ENCODE peak calls at places on chromosomes 7 and 10, in seven cellular contexts. One of them, this sample, is unnamed.
A peak's percentile ranks its signal among the peaks of the same experiment; 100 is the strongest.

GRCh38 chr10:110655286-110655685 is 11.2 kb downstream of the RBM20 start:
- DNase-seq in T-helper 2 cell treated with Interferon-gamma antibody and Interleukin-4, amounts not matched to agents 5 μg/mL and 100 μg/mL, for 36 hours: no peak
- DNase-seq in GF-D8: no peak
- DNase-seq in NCI-H187 treated with DMSO at 0.1 percent for 48 hours: no peak
- DNase-seq in mesenteric fat pad: no peak
- DNase-seq in OCI-LY7: no peak
- DNase-seq in NCI-H1092 treated with DMSO at 0.1 percent for 48 hours: no peak
- DNase-seq in this sample: no peak

GRCh38 chr10:43647576-43647975 is 1.1 kb downstream of the ZNF32 start:
- DNase-seq in T-helper 2 cell treated with Interferon-gamma antibody and Interleukin-4, amounts not matched to agents 5 μg/mL and 100 μg/mL, for 36 hours: no peak
- DNase-seq in GF-D8: no peak
- DNase-seq in NCI-H187 treated with DMSO at 0.1 percent for 48 hours: no peak
- DNase-seq in mesenteric fat pad: no peak
- DNase-seq in OCI-LY7: no peak
- DNase-seq in NCI-H1092 treated with DMSO at 0.1 percent for 48 hours: no peak
- DNase-seq in this sample: no peak

GRCh38 chr10:77168861-77169260 is 468.7 kb downstream of the KCNMA1 start:
- DNase-seq in T-helper 2 cell treated with Interferon-gamma antibody and Interleukin-4, amounts not matched to agents 5 μg/mL and 100 μg/mL, for 36 hours: no peak
- DNase-seq in GF-D8: no peak
- DNase-seq in NCI-H187 treated with DMSO at 0.1 percent for 48 hours: no peak
- DNase-seq in mesenteric fat pad: no peak
- DNase-seq in OCI-LY7: no peak
- DNase-seq in NCI-H1092 treated with DMSO at 0.1 percent for 48 hours: no peak
- DNase-seq in this sample: no peak

GRCh38 chr10:72322280-72323058 is 32.2 kb downstream of the DNAJB12 start:
- DNase-seq in T-helper 2 cell treated with Interferon-gamma antibody and Interleukin-4, amounts not matched to agents 5 μg/mL and 100 μg/mL, for 36 hours: no peak
- DNase-seq in GF-D8: no peak
- DNase-seq in NCI-H187 treated with DMSO at 0.1 percent for 48 hours: no peak
- DNase-seq in mesenteric fat pad: no peak
- DNase-seq in OCI-LY7: no peak
- DNase-seq in NCI-H1092 treated with DMSO at 0.1 percent for 48 hours: no peak
- DNase-seq in this sample: no peak

GRCh38 chr10:73399054-73399453 is 14.8 kb downstream of the ANXA7 start:
- DNase-seq in T-helper 2 cell treated with Interferon-gamma antibody and Interleukin-4, amounts not matched to agents 5 μg/mL and 100 μg/mL, for 36 hours: no peak
- DNase-seq in GF-D8: no peak
- DNase-seq in NCI-H187 treated with DMSO at 0.1 percent for 48 hours: no peak
- DNase-seq in mesenteric fat pad: no peak
- DNase-seq in OCI-LY7: no peak
- DNase-seq in NCI-H1092 treated with DMSO at 0.1 percent for 48 hours: no peak
- DNase-seq in this sample: no peak

GRCh38 chr10:10658157-10658556 is 359.5 kb upstream of the CELF2 start:
- DNase-seq in T-helper 2 cell treated with Interferon-gamma antibody and Interleukin-4, amounts not matched to agents 5 μg/mL and 100 μg/mL, for 36 hours: no peak
- DNase-seq in GF-D8: no peak
- DNase-seq in NCI-H187 treated with DMSO at 0.1 percent for 48 hours: no peak
- DNase-seq in mesenteric fat pad: no peak
- DNase-seq in OCI-LY7: no peak
- DNase-seq in NCI-H1092 treated with DMSO at 0.1 percent for 48 hours: no peak
- DNase-seq in this sample: no peak

GRCh38 chr7:17166824-17167379 is 131.6 kb upstream of the AHR start:
- DNase-seq in T-helper 2 cell treated with Interferon-gamma antibody and Interleukin-4, amounts not matched to agents 5 μg/mL and 100 μg/mL, for 36 hours: peak; percentile 32
- DNase-seq in GF-D8: no peak
- DNase-seq in NCI-H187 treated with DMSO at 0.1 percent for 48 hours: no peak
- DNase-seq in mesenteric fat pad: no peak
- DNase-seq in OCI-LY7: no peak
- DNase-seq in NCI-H1092 treated with DMSO at 0.1 percent for 48 hours: no peak
- DNase-seq in this sample: no peak

GRCh38 chr10:25261571-25261970 is 86.8 kb downstream of the GPR158 start:
- DNase-seq in T-helper 2 cell treated with Interferon-gamma antibody and Interleukin-4, amounts not matched to agents 5 μg/mL and 100 μg/mL, for 36 hours: no peak
- DNase-seq in GF-D8: no peak
- DNase-seq in NCI-H187 treated with DMSO at 0.1 percent for 48 hours: peak; percentile 55
- DNase-seq in mesenteric fat pad: no peak
- DNase-seq in OCI-LY7: no peak
- DNase-seq in NCI-H1092 treated with DMSO at 0.1 percent for 48 hours: peak; percentile 63
- DNase-seq in this sample: no peak

GRCh38 chr7:88069093-88069492 is 135.0 kb downstream of the ADAM22 start:
- DNase-seq in T-helper 2 cell treated with Interferon-gamma antibody and Interleukin-4, amounts not matched to agents 5 μg/mL and 100 μg/mL, for 36 hours: no peak
- DNase-seq in GF-D8: no peak
- DNase-seq in NCI-H187 treated with DMSO at 0.1 percent for 48 hours: no peak
- DNase-seq in mesenteric fat pad: no peak
- DNase-seq in OCI-LY7: no peak
- DNase-seq in NCI-H1092 treated with DMSO at 0.1 percent for 48 hours: no peak
- DNase-seq in this sample: no peak

GRCh38 chr7:40604601-40605438 is 470.0 kb downstream of the SUGCT start:
- DNase-seq in T-helper 2 cell treated with Interferon-gamma antibody and Interleukin-4, amounts not matched to agents 5 μg/mL and 100 μg/mL, for 36 hours: peak; percentile 4
- DNase-seq in GF-D8: no peak
- DNase-seq in NCI-H187 treated with DMSO at 0.1 percent for 48 hours: no peak
- DNase-seq in mesenteric fat pad: no peak
- DNase-seq in OCI-LY7: peak; percentile 41
- DNase-seq in NCI-H1092 treated with DMSO at 0.1 percent for 48 hours: peak; percentile 3
- DNase-seq in this sample: no peak

GRCh38 chr7:38171558-38172403 is 6.3 kb upstream of the STARD3NL start:
- DNase-seq in T-helper 2 cell treated with Interferon-gamma antibody and Interleukin-4, amounts not matched to agents 5 μg/mL and 100 μg/mL, for 36 hours: no peak
- DNase-seq in GF-D8: peak; percentile 39
- DNase-seq in NCI-H187 treated with DMSO at 0.1 percent for 48 hours: no peak
- DNase-seq in mesenteric fat pad: no peak
- DNase-seq in OCI-LY7: no peak
- DNase-seq in NCI-H1092 treated with DMSO at 0.1 percent for 48 hours: no peak
- DNase-seq in this sample: no peak

GRCh38 chr10:35192645-35193249 is 66.1 kb downstream of the CREM start:
- DNase-seq in T-helper 2 cell treated with Interferon-gamma antibody and Interleukin-4, amounts not matched to agents 5 μg/mL and 100 μg/mL, for 36 hours: no peak
- DNase-seq in GF-D8: no peak
- DNase-seq in NCI-H187 treated with DMSO at 0.1 percent for 48 hours: no peak
- DNase-seq in mesenteric fat pad: no peak
- DNase-seq in OCI-LY7: no peak
- DNase-seq in NCI-H1092 treated with DMSO at 0.1 percent for 48 hours: no peak
- DNase-seq in this sample: no peak

GRCh38 chr10:43380610-43381222 is 9.3 kb downstream of the FXYD4 start:
- DNase-seq in T-helper 2 cell treated with Interferon-gamma antibody and Interleukin-4, amounts not matched to agents 5 μg/mL and 100 μg/mL, for 36 hours: no peak
- DNase-seq in GF-D8: no peak
- DNase-seq in NCI-H187 treated with DMSO at 0.1 percent for 48 hours: no peak
- DNase-seq in mesenteric fat pad: no peak
- DNase-seq in OCI-LY7: peak; percentile 65
- DNase-seq in NCI-H1092 treated with DMSO at 0.1 percent for 48 hours: no peak
- DNase-seq in this sample: peak; percentile 5

GRCh38 chr10:105797234-105797890 is 1156.3 kb downstream of the SORCS3 start:
- DNase-seq in T-helper 2 cell treated with Interferon-gamma antibody and Interleukin-4, amounts not matched to agents 5 μg/mL and 100 μg/mL, for 36 hours: no peak
- DNase-seq in GF-D8: no peak
- DNase-seq in NCI-H187 treated with DMSO at 0.1 percent for 48 hours: no peak
- DNase-seq in mesenteric fat pad: no peak
- DNase-seq in OCI-LY7: peak; percentile 34
- DNase-seq in NCI-H1092 treated with DMSO at 0.1 percent for 48 hours: no peak
- DNase-seq in this sample: no peak

GRCh38 chr7:100090527-100091410 is 2.0 kb downstream of the COPS6 start:
- DNase-seq in T-helper 2 cell treated with Interferon-gamma antibody and Interleukin-4, amounts not matched to agents 5 μg/mL and 100 μg/mL, for 36 hours: no peak
- DNase-seq in GF-D8: no peak
- DNase-seq in NCI-H187 treated with DMSO at 0.1 percent for 48 hours: no peak
- DNase-seq in mesenteric fat pad: no peak
- DNase-seq in OCI-LY7: no peak
- DNase-seq in NCI-H1092 treated with DMSO at 0.1 percent for 48 hours: no peak
- DNase-seq in this sample: no peak

GRCh38 chr10:120732067-120732466 is 119.1 kb upstream of the WDR11 start:
- DNase-seq in T-helper 2 cell treated with Interferon-gamma antibody and Interleukin-4, amounts not matched to agents 5 μg/mL and 100 μg/mL, for 36 hours: no peak
- DNase-seq in GF-D8: no peak
- DNase-seq in NCI-H187 treated with DMSO at 0.1 percent for 48 hours: no peak
- DNase-seq in mesenteric fat pad: no peak
- DNase-seq in OCI-LY7: no peak
- DNase-seq in NCI-H1092 treated with DMSO at 0.1 percent for 48 hours: no peak
- DNase-seq in this sample: no peak

GRCh38 chr7:147405621-147406020 is 1184.9 kb upstream of the C7orf33 start:
- DNase-seq in T-helper 2 cell treated with Interferon-gamma antibody and Interleukin-4, amounts not matched to agents 5 μg/mL and 100 μg/mL, for 36 hours: no peak
- DNase-seq in GF-D8: no peak
- DNase-seq in NCI-H187 treated with DMSO at 0.1 percent for 48 hours: no peak
- DNase-seq in mesenteric fat pad: no peak
- DNase-seq in OCI-LY7: no peak
- DNase-seq in NCI-H1092 treated with DMSO at 0.1 percent for 48 hours: no peak
- DNase-seq in this sample: no peak

GRCh38 chr7:1263391-1263951 is 30.8 kb downstream of the UNCX start:
- DNase-seq in T-helper 2 cell treated with Interferon-gamma antibody and Interleukin-4, amounts not matched to agents 5 μg/mL and 100 μg/mL, for 36 hours: no peak
- DNase-seq in GF-D8: no peak
- DNase-seq in NCI-H187 treated with DMSO at 0.1 percent for 48 hours: no peak
- DNase-seq in mesenteric fat pad: no peak
- DNase-seq in OCI-LY7: no peak
- DNase-seq in NCI-H1092 treated with DMSO at 0.1 percent for 48 hours: no peak
- DNase-seq in this sample: no peak

GRCh38 chr7:94028768-94029167 is 24.6 kb upstream of the BET1 start:
- DNase-seq in T-helper 2 cell treated with Interferon-gamma antibody and Interleukin-4, amounts not matched to agents 5 μg/mL and 100 μg/mL, for 36 hours: no peak
- DNase-seq in GF-D8: no peak
- DNase-seq in NCI-H187 treated with DMSO at 0.1 percent for 48 hours: no peak
- DNase-seq in mesenteric fat pad: no peak
- DNase-seq in OCI-LY7: no peak
- DNase-seq in NCI-H1092 treated with DMSO at 0.1 percent for 48 hours: no peak
- DNase-seq in this sample: no peak

This sample was measured in cardiac septum.